ENCODE peak calls at places on chromosome 10, in six cellular contexts. U is naive B cell, R is DMS153, I is activated T-cell treated with anti-CD3 and anti-CD28 coated beads for 24 hours, E is GM23248, X is A673. G is an unnamed sample.

GRCh38 chr10:101780818-101781654 is 2.2 kb downstream of the NPM3 start:
- DNase-seq in X (peak; percentile 84), E (peak; percentile 79), I (peak; percentile 62), R (no peak), U (peak; percentile 68), G (peak; percentile 65)

GRCh38 chr10:109924947-109925620 is 1.8 kb upstream of the XPNPEP1 start:
- DNase-seq in U (no peak), I (no peak), X (no peak), R (no peak), E (no peak), G (peak; percentile 12)

GRCh38 chr10:22321831-22322662 is 1.1 kb downstream of the BMI1 start:
- DNase-seq in E (peak; percentile 59), U (no peak), X (no peak), I (no peak), R (no peak), G (no peak)

GRCh38 chr10:77253037-77253436 is 384.6 kb downstream of the KCNMA1 start:
- DNase-seq in U (no peak), R (no peak), X (no peak), I (no peak), E (no peak), G (no peak)

GRCh38 chr10:46098379-46098778 is 52.3 kb upstream of the MSMB start:
- DNase-seq in I (no peak), E (no peak), R (no peak), U (no peak), X (no peak), G (no peak)

GRCh38 chr10:24721254-24722106 is 2.2 kb downstream of the ARHGAP21 start:
- DNase-seq in X (peak; percentile 21), U (peak; percentile 12), R (no peak), I (no peak), E (peak; percentile 53), G (no peak)

GRCh38 chr10:119029613-119030420 is at the start of gene NANOS1:
- DNase-seq in E (peak; percentile 58), U (peak; percentile 2), I (no peak), X (peak; percentile 44), R (no peak), G (peak; percentile 46)

GRCh38 chr10:32143302-32143847 is 87.2 kb upstream of the KIF5B start:
- DNase-seq in I (no peak), X (no peak), E (no peak), U (no peak), R (no peak), G (peak; percentile 24)